ENCODE peak calls at places on chromosomes 2 and 18, in six cellular contexts. One of them, this sample, is unnamed.

GRCh38 chr2:72147303-72147970 is at the start of gene CYP26B1:
- DNase-seq in stomach: peak; percentile 26
- DNase-seq in A549: no peak
- DNase-seq in right lobe of liver: no peak
- DNase-seq in adrenal gland: peak; percentile 31
- DNase-seq in K562: no peak
- DNase-seq in this sample: no peak

GRCh38 chr2:196853301-196854087 is 44.3 kb upstream of the C2orf66 start:
- DNase-seq in stomach: no peak
- DNase-seq in A549: no peak
- DNase-seq in right lobe of liver: no peak
- DNase-seq in adrenal gland: no peak
- DNase-seq in K562: no peak
- DNase-seq in this sample: no peak

GRCh38 chr2:29010946-29011649 is 30.0 kb downstream of the TOGARAM2 start:
- DNase-seq in stomach: peak; percentile 38
- DNase-seq in A549: no peak
- DNase-seq in right lobe of liver: no peak
- DNase-seq in adrenal gland: no peak
- DNase-seq in K562: peak; percentile 13
- DNase-seq in this sample: peak; percentile 66

GRCh38 chr18:21571763-21572162 is 28.7 kb downstream of the ESCO1 start:
- DNase-seq in stomach: no peak
- DNase-seq in A549: no peak
- DNase-seq in right lobe of liver: no peak
- DNase-seq in adrenal gland: no peak
- DNase-seq in K562: no peak
- DNase-seq in this sample: no peak

GRCh38 chr2:207531024-207531411 is 1.3 kb downstream of the CREB1 start:
- DNase-seq in stomach: no peak
- DNase-seq in A549: no peak
- DNase-seq in right lobe of liver: no peak
- DNase-seq in adrenal gland: no peak
- DNase-seq in K562: no peak
- DNase-seq in this sample: no peak

GRCh38 chr2:127620867-127621266 is 25.1 kb upstream of the GPR17 start:
- DNase-seq in stomach: no peak
- DNase-seq in A549: no peak
- DNase-seq in right lobe of liver: peak; percentile 11
- DNase-seq in adrenal gland: no peak
- DNase-seq in K562: no peak
- DNase-seq in this sample: no peak

GRCh38 chr2:8248623-8248957 is 433.3 kb upstream of the ID2 start:
- DNase-seq in stomach: no peak
- DNase-seq in A549: no peak
- DNase-seq in right lobe of liver: no peak
- DNase-seq in adrenal gland: no peak
- DNase-seq in K562: no peak
- DNase-seq in this sample: no peak

GRCh38 chr18:76256897-76257500 is 238.0 kb downstream of the ZNF516 start:
- DNase-seq in stomach: no peak
- DNase-seq in A549: peak; percentile 44
- DNase-seq in right lobe of liver: no peak
- DNase-seq in adrenal gland: no peak
- DNase-seq in K562: peak; percentile 6
- DNase-seq in this sample: peak; percentile 59

GRCh38 chr2:3633089-3633981 is 24.7 kb upstream of the ALLC start:
- DNase-seq in stomach: no peak
- DNase-seq in A549: no peak
- DNase-seq in right lobe of liver: no peak
- DNase-seq in adrenal gland: peak; percentile 45
- DNase-seq in K562: no peak
- DNase-seq in this sample: peak; percentile 76

GRCh38 chr2:172449916-172450550 is 22.6 kb downstream of the ITGA6 start:
- DNase-seq in stomach: no peak
- DNase-seq in A549: no peak
- DNase-seq in right lobe of liver: no peak
- DNase-seq in adrenal gland: no peak
- DNase-seq in K562: no peak
- DNase-seq in this sample: no peak

GRCh38 chr2:64482765-64483504 is 29.0 kb downstream of the LGALSL start:
- DNase-seq in stomach: peak; percentile 44
- DNase-seq in A549: no peak
- DNase-seq in right lobe of liver: no peak
- DNase-seq in adrenal gland: peak; percentile 78
- DNase-seq in K562: no peak
- DNase-seq in this sample: no peak

GRCh38 chr2:219509780-219510511 is 4.3 kb upstream of the ASIC4 start:
- DNase-seq in stomach: peak; percentile 59
- DNase-seq in A549: peak; percentile 63
- DNase-seq in right lobe of liver: peak; percentile 56
- DNase-seq in adrenal gland: peak; percentile 63
- DNase-seq in K562: peak; percentile 95
- DNase-seq in this sample: peak; percentile 73

GRCh38 chr18:46630160-46630559 is 26.9 kb downstream of the LOXHD1 start:
- DNase-seq in stomach: no peak
- DNase-seq in A549: no peak
- DNase-seq in right lobe of liver: no peak
- DNase-seq in adrenal gland: no peak
- DNase-seq in K562: no peak
- DNase-seq in this sample: no peak

GRCh38 chr2:216170362-216170761 is 61.2 kb downstream of the XRCC5 start:
- DNase-seq in stomach: no peak
- DNase-seq in A549: no peak
- DNase-seq in right lobe of liver: no peak
- DNase-seq in adrenal gland: no peak
- DNase-seq in K562: no peak
- DNase-seq in this sample: no peak

GRCh38 chr18:74234326-74235171 is 57.2 kb downstream of the CYB5A start:
- DNase-seq in stomach: peak; percentile 44
- DNase-seq in A549: peak; percentile 83
- DNase-seq in right lobe of liver: no peak
- DNase-seq in adrenal gland: peak; percentile 47
- DNase-seq in K562: peak; percentile 18
- DNase-seq in this sample: no peak

GRCh38 chr2:179454443-179455218 is 190.0 kb upstream of the SESTD1 start:
- DNase-seq in stomach: no peak
- DNase-seq in A549: peak; percentile 13
- DNase-seq in right lobe of liver: no peak
- DNase-seq in adrenal gland: no peak
- DNase-seq in K562: no peak
- DNase-seq in this sample: no peak

GRCh38 chr2:28355521-28356094 is 37.0 kb upstream of the FOSL2 start:
- DNase-seq in stomach: peak; percentile 92
- DNase-seq in A549: no peak
- DNase-seq in right lobe of liver: peak; percentile 93
- DNase-seq in adrenal gland: peak; percentile 90
- DNase-seq in K562: peak; percentile 98
- DNase-seq in this sample: peak; percentile 67

GRCh38 chr18:41353726-41354125 is 601.3 kb upstream of the PIK3C3 start:
- DNase-seq in stomach: no peak
- DNase-seq in A549: no peak
- DNase-seq in right lobe of liver: no peak
- DNase-seq in adrenal gland: no peak
- DNase-seq in K562: no peak
- DNase-seq in this sample: no peak

GRCh38 chr2:227748079-227748478 is 2.4 kb downstream of the SCYGR8 start:
- DNase-seq in stomach: no peak
- DNase-seq in A549: peak; percentile 51
- DNase-seq in right lobe of liver: no peak
- DNase-seq in adrenal gland: no peak
- DNase-seq in K562: peak; percentile 43
- DNase-seq in this sample: no peak

GRCh38 chr2:237483018-237483731 is 3.9 kb upstream of the MLPH start:
- DNase-seq in stomach: peak; percentile 74
- DNase-seq in A549: peak; percentile 90
- DNase-seq in right lobe of liver: no peak
- DNase-seq in adrenal gland: peak; percentile 22
- DNase-seq in K562: no peak
- DNase-seq in this sample: no peak

GRCh38 chr2:105409717-105410116 is 10.9 kb upstream of the FHL2 start:
- DNase-seq in stomach: peak; percentile 83
- DNase-seq in A549: peak; percentile 45
- DNase-seq in right lobe of liver: peak; percentile 71
- DNase-seq in adrenal gland: peak; percentile 78
- DNase-seq in K562: no peak
- DNase-seq in this sample: peak; percentile 93

GRCh38 chr2:42922790-42923631 is 130.6 kb upstream of the HAAO start:
- DNase-seq in stomach: no peak
- DNase-seq in A549: no peak
- DNase-seq in right lobe of liver: no peak
- DNase-seq in adrenal gland: no peak
- DNase-seq in K562: no peak
- DNase-seq in this sample: no peak
- H3K4me1 ChIP-seq in stomach: peaks cover 56% of the 10 kb centered on the region
- H3K4me1 ChIP-seq in A549: peaks cover 24% of the 10 kb centered on the region
- H3K4me1 ChIP-seq in right lobe of liver: peaks cover 14% of the 10 kb centered on the region
- H3K4me1 ChIP-seq in adrenal gland: peaks cover 51% of the 10 kb centered on the region
- H3K4me1 ChIP-seq in K562: peaks cover 47% of the 10 kb centered on the region
- H3K4me1 ChIP-seq in this sample: peaks cover 61% of the 10 kb centered on the region

DNA sequence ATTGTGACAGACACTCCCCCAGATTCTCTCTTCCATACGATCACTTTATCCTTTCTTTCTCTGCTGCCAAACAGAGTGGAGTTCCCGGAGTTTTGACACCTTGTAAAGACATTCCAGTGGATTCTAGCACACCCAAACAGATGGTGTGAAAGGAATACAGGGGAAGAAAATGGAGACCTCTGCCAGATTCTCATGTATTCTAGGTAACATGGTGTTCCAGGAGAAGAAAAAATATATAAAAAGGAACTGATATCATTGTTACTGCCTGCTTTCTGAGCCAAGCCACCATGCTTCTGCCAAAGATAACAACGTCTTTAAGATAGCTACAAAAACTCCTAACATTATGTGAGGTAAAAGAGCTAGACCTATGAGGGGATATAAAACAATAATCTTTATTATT is 136.5 kb downstream of the TXNL1 start:
- DNase-seq in stomach: no peak
- DNase-seq in A549: no peak
- DNase-seq in right lobe of liver: no peak
- DNase-seq in adrenal gland: no peak
- DNase-seq in K562: no peak
- DNase-seq in this sample: peak; percentile 35
- H3K27ac ChIP-seq in stomach: peak overlapping the region; percentile 13
- H3K27ac ChIP-seq in A549: no peak overlapping the region
- H3K27ac ChIP-seq in right lobe of liver: no peak overlapping the region
- H3K27ac ChIP-seq in adrenal gland: no peak overlapping the region
- H3K27ac ChIP-seq in K562: no peak overlapping the region
- H3K27ac ChIP-seq in this sample: no peak overlapping the region

GRCh38 chr2:189669913-189670312 is 4.6 kb upstream of the ANKAR start:
- DNase-seq in stomach: no peak
- DNase-seq in A549: no peak
- DNase-seq in right lobe of liver: peak; percentile 52
- DNase-seq in adrenal gland: no peak
- DNase-seq in K562: no peak
- DNase-seq in this sample: no peak

GRCh38 chr2:189673661-189674373 is 653 bp upstream of the ANKAR start:
- DNase-seq in stomach: no peak
- DNase-seq in A549: no peak
- DNase-seq in right lobe of liver: no peak
- DNase-seq in adrenal gland: no peak
- DNase-seq in K562: no peak
- DNase-seq in this sample: no peak

GRCh38 chr2:189676471-189676870 is 2.0 kb downstream of the ANKAR start:
- DNase-seq in stomach: no peak
- DNase-seq in A549: no peak
- DNase-seq in right lobe of liver: no peak
- DNase-seq in adrenal gland: no peak
- DNase-seq in K562: no peak
- DNase-seq in this sample: no peak

GRCh38 chr2:189679224-189679623 is 4.8 kb downstream of the ANKAR start:
- DNase-seq in stomach: no peak
- DNase-seq in A549: no peak
- DNase-seq in right lobe of liver: no peak
- DNase-seq in adrenal gland: no peak
- DNase-seq in K562: no peak
- DNase-seq in this sample: no peak

DNA sequence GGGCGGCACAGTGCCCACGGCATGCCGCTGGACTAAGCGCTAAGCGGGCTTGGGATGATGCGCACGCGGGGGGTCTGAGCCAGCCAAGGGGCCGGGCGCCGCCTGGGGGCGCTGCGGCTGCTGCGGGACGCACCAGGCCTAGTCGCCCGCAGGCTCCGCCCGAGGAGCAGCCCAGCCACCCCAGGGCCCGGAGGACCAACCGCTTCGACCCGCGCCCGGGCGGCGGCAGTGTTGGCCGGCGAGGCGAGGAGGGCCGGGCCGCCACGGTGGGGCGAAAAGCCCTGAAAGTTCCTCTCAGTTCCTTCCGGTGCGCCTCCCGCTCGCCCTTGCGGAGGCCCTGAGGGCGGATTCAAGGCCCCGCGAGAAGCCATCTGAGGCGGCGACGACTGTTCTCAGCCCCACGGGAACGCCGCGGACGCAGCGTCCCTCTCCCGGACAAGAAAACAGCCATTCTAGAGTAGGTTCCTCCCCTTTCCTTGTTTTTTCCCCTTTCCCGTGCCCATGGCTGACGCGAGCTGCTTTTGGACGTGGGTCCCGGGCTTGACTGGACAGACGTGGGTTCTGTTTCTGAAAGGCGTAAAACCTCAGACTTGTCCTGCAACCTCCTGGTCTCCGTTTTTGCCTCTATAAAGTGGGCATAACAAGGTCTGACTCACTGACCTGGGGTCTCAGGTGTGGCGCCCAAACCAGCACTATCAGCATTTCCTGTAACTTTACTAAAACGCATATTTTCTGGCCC is at the start of gene ANKAR:
- DNase-seq in stomach: peak; percentile 91
- DNase-seq in A549: peak; percentile 92
- DNase-seq in right lobe of liver: peak; percentile 94
- DNase-seq in adrenal gland: peak; percentile 91
- DNase-seq in K562: no peak
- DNase-seq in this sample: peak; percentile 90
- TF ChIP-seq POLR2A in stomach: no peak
- TF ChIP-seq POLR2A in A549: peak; percentile 78
- TF ChIP-seq POLR2A in right lobe of liver: peak; percentile 87
- TF ChIP-seq POLR2A in adrenal gland: peak; percentile 69
- TF ChIP-seq POLR2A in K562: no peak
- TF ChIP-seq POLR2A in this sample: peak; percentile 60

GRCh38 chr2:38265461-38265860 is 111.6 kb downstream of the ATL2 start:
- DNase-seq in stomach: no peak
- DNase-seq in A549: no peak
- DNase-seq in right lobe of liver: no peak
- DNase-seq in adrenal gland: no peak
- DNase-seq in K562: no peak
- DNase-seq in this sample: no peak
- H3K4me1 ChIP-seq in stomach: no peaks in the 10 kb centered on the region
- H3K4me1 ChIP-seq in A549: no peaks in the 10 kb centered on the region
- H3K4me1 ChIP-seq in right lobe of liver: no peaks in the 10 kb centered on the region
- H3K4me1 ChIP-seq in adrenal gland: peaks cover 16% of the 10 kb centered on the region
- H3K4me1 ChIP-seq in K562: no peaks in the 10 kb centered on the region
- H3K4me1 ChIP-seq in this sample: peaks cover 4% of the 10 kb centered on the region

GRCh38 chr2:186306754-186307153 is 179.3 kb upstream of the ZC3H15 start:
- DNase-seq in stomach: no peak
- DNase-seq in A549: no peak
- DNase-seq in right lobe of liver: no peak
- DNase-seq in adrenal gland: no peak
- DNase-seq in K562: no peak
- DNase-seq in this sample: no peak
- H3K27ac ChIP-seq in stomach: no peak overlapping the region
- H3K27ac ChIP-seq in A549: no peak overlapping the region
- H3K27ac ChIP-seq in right lobe of liver: no peak overlapping the region
- H3K27ac ChIP-seq in adrenal gland: no peak overlapping the region
- H3K27ac ChIP-seq in K562: no peak overlapping the region
- H3K27ac ChIP-seq in this sample: no peak overlapping the region